ENCODE peak calls at places on chromosomes 6 and 20, in seven cellular contexts. One of them, this sample, is unnamed. For H3K9me3, the result is how much of the 10 kb centered on the place peaks cover.

GRCh38 chr20:25085756-25086495 is 4.0 kb upstream of the VSX1 start:
- DNase-seq in GM12878: no peak
- DNase-seq in cardiac muscle cell: no peak
- DNase-seq in lower lobe of right lung: no peak
- DNase-seq in Peyer's patch: peak
- DNase-seq in colonic mucosa: no peak
- DNase-seq in fibroblast of lung: no peak
- DNase-seq in this sample: no peak

GRCh38 chr6:166496460-166496859 is 90.0 kb downstream of the RAMACL start:
- DNase-seq in GM12878: no peak
- DNase-seq in cardiac muscle cell: no peak
- DNase-seq in lower lobe of right lung: no peak
- DNase-seq in Peyer's patch: no peak
- DNase-seq in colonic mucosa: no peak
- DNase-seq in fibroblast of lung: no peak
- DNase-seq in this sample: no peak

GRCh38 chr20:760751-761417 is 7.4 kb downstream of the SLC52A3 start:
- DNase-seq in GM12878: no peak
- DNase-seq in cardiac muscle cell: peak
- DNase-seq in lower lobe of right lung: peak
- DNase-seq in Peyer's patch: no peak
- DNase-seq in colonic mucosa: no peak
- DNase-seq in fibroblast of lung: peak
- DNase-seq in this sample: no peak

GRCh38 chr20:1987826-1988225 is 6.0 kb downstream of the PDYN start:
- DNase-seq in GM12878: no peak
- DNase-seq in cardiac muscle cell: peak
- DNase-seq in lower lobe of right lung: no peak
- DNase-seq in Peyer's patch: no peak
- DNase-seq in colonic mucosa: no peak
- DNase-seq in fibroblast of lung: peak
- DNase-seq in this sample: no peak

GRCh38 chr6:120354452-120355098 is 979.7 kb downstream of the TBC1D32 start:
- DNase-seq in GM12878: peak
- DNase-seq in cardiac muscle cell: no peak
- DNase-seq in lower lobe of right lung: no peak
- DNase-seq in Peyer's patch: no peak
- DNase-seq in colonic mucosa: no peak
- DNase-seq in fibroblast of lung: peak
- DNase-seq in this sample: no peak

GRCh38 chr20:24411452-24412216 is 57.8 kb upstream of the SYNDIG1 start:
- DNase-seq in GM12878: no peak
- DNase-seq in cardiac muscle cell: no peak
- DNase-seq in lower lobe of right lung: no peak
- DNase-seq in Peyer's patch: no peak
- DNase-seq in colonic mucosa: no peak
- DNase-seq in fibroblast of lung: no peak
- DNase-seq in this sample: no peak

GRCh38 chr20:50267041-50267865 is 76.6 kb downstream of the CEBPB start:
- DNase-seq in GM12878: no peak
- DNase-seq in cardiac muscle cell: peak
- DNase-seq in lower lobe of right lung: peak
- DNase-seq in Peyer's patch: no peak
- DNase-seq in colonic mucosa: peak
- DNase-seq in fibroblast of lung: peak
- DNase-seq in this sample: no peak

GRCh38 chr20:635028-635427 is 18.0 kb downstream of the SRXN1 start:
- DNase-seq in GM12878: no peak
- DNase-seq in cardiac muscle cell: no peak
- DNase-seq in lower lobe of right lung: no peak
- DNase-seq in Peyer's patch: no peak
- DNase-seq in colonic mucosa: no peak
- DNase-seq in fibroblast of lung: no peak
- DNase-seq in this sample: no peak

GRCh38 chr6:21295846-21296245 is 297.7 kb upstream of the SOX4 start:
- DNase-seq in GM12878: no peak
- DNase-seq in cardiac muscle cell: no peak
- DNase-seq in lower lobe of right lung: no peak
- DNase-seq in Peyer's patch: no peak
- DNase-seq in colonic mucosa: no peak
- DNase-seq in fibroblast of lung: no peak
- DNase-seq in this sample: no peak

GRCh38 chr6:29943053-29943966 is 978 bp downstream of the HLA-A start:
- DNase-seq in GM12878: no peak
- DNase-seq in cardiac muscle cell: no peak
- DNase-seq in lower lobe of right lung: peak
- DNase-seq in Peyer's patch: peak
- DNase-seq in colonic mucosa: no peak
- DNase-seq in fibroblast of lung: no peak
- DNase-seq in this sample: no peak

GRCh38 chr20:23602261-23602660 is 3.5 kb downstream of the CST9 start:
- DNase-seq in GM12878: no peak
- DNase-seq in cardiac muscle cell: no peak
- DNase-seq in lower lobe of right lung: no peak
- DNase-seq in Peyer's patch: no peak
- DNase-seq in colonic mucosa: no peak
- DNase-seq in fibroblast of lung: no peak
- DNase-seq in this sample: no peak

GRCh38 chr6:36263390-36263789 is 6.5 kb upstream of the PNPLA1 start:
- DNase-seq in GM12878: no peak
- DNase-seq in cardiac muscle cell: no peak
- DNase-seq in lower lobe of right lung: no peak
- DNase-seq in Peyer's patch: no peak
- DNase-seq in colonic mucosa: no peak
- DNase-seq in fibroblast of lung: no peak
- DNase-seq in this sample: no peak

GRCh38 chr20:52482049-52482448 is 290.5 kb upstream of the ZFP64 start:
- DNase-seq in GM12878: no peak
- DNase-seq in cardiac muscle cell: no peak
- DNase-seq in lower lobe of right lung: no peak
- DNase-seq in Peyer's patch: no peak
- DNase-seq in colonic mucosa: no peak
- DNase-seq in fibroblast of lung: no peak
- DNase-seq in this sample: no peak

GRCh38 chr6:55388161-55388560 is 60.9 kb downstream of the GFRAL start:
- DNase-seq in GM12878: no peak
- DNase-seq in cardiac muscle cell: no peak
- DNase-seq in lower lobe of right lung: no peak
- DNase-seq in Peyer's patch: no peak
- DNase-seq in colonic mucosa: no peak
- DNase-seq in fibroblast of lung: no peak
- DNase-seq in this sample: no peak

GRCh38 chr20:46144626-46145025 is 26.5 kb downstream of the CD40 start:
- DNase-seq in GM12878: no peak
- DNase-seq in cardiac muscle cell: no peak
- DNase-seq in lower lobe of right lung: no peak
- DNase-seq in Peyer's patch: no peak
- DNase-seq in colonic mucosa: no peak
- DNase-seq in fibroblast of lung: no peak
- DNase-seq in this sample: no peak

GRCh38 chr20:4170621-4171537 is 155.5 kb upstream of the RNF24 start:
- DNase-seq in GM12878: no peak
- DNase-seq in cardiac muscle cell: peak
- DNase-seq in lower lobe of right lung: no peak
- DNase-seq in Peyer's patch: no peak
- DNase-seq in colonic mucosa: no peak
- DNase-seq in fibroblast of lung: no peak
- DNase-seq in this sample: no peak

GRCh38 chr6:149340200-149340599 is 22.7 kb downstream of the TAB2 start:
- DNase-seq in GM12878: no peak
- DNase-seq in cardiac muscle cell: no peak
- DNase-seq in lower lobe of right lung: no peak
- DNase-seq in Peyer's patch: no peak
- DNase-seq in colonic mucosa: no peak
- DNase-seq in fibroblast of lung: no peak
- DNase-seq in this sample: no peak

GRCh38 chr6:34696189-34696738 is 303 bp downstream of the ILRUN start:
- DNase-seq in GM12878: no peak
- DNase-seq in cardiac muscle cell: peak
- DNase-seq in lower lobe of right lung: peak
- DNase-seq in Peyer's patch: no peak
- DNase-seq in colonic mucosa: no peak
- DNase-seq in fibroblast of lung: peak
- DNase-seq in this sample: no peak

GRCh38 chr6:166623318-166623717 is 3.7 kb downstream of the RPS6KA2 start:
- DNase-seq in GM12878: no peak
- DNase-seq in cardiac muscle cell: peak
- DNase-seq in lower lobe of right lung: no peak
- DNase-seq in Peyer's patch: no peak
- DNase-seq in colonic mucosa: no peak
- DNase-seq in fibroblast of lung: peak
- DNase-seq in this sample: no peak

DNA sequence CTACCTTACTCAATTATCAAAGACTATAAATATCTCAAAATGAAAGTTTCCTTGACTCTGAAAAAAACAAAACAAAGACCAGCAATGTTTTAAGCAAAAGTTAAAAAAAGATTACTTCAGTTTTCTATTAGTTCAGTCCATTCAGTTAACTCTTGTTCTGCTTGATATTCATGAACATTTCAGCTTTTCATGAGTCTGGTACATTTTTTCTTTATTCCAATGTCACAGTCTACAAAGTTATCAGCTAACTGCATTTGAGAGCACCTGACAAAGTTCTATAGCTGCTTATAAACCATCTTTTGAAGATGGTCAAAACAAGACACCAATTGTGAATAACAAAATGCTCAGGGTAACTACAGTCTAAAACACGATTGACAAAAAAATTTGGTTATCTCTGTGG is 156.1 kb upstream of the NOX3 start:
- DNase-seq in GM12878: no peak
- DNase-seq in cardiac muscle cell: no peak
- DNase-seq in lower lobe of right lung: no peak
- DNase-seq in Peyer's patch: no peak
- DNase-seq in colonic mucosa: no peak
- DNase-seq in fibroblast of lung: no peak
- DNase-seq in this sample: no peak
- H3K9me3 ChIP-seq in GM12878: under half
- H3K9me3 ChIP-seq in cardiac muscle cell: under half
- H3K9me3 ChIP-seq in lower lobe of right lung: under half
- H3K9me3 ChIP-seq in Peyer's patch: under half
- H3K9me3 ChIP-seq in colonic mucosa: under half
- H3K9me3 ChIP-seq in fibroblast of lung: under half
- H3K9me3 ChIP-seq in this sample: under half

GRCh38 chr6:63963756-63964315 is 328.2 kb downstream of the PHF3 start:
- DNase-seq in GM12878: no peak
- DNase-seq in cardiac muscle cell: peak
- DNase-seq in lower lobe of right lung: no peak
- DNase-seq in Peyer's patch: no peak
- DNase-seq in colonic mucosa: no peak
- DNase-seq in fibroblast of lung: no peak
- DNase-seq in this sample: no peak
- H3K9me3 ChIP-seq in GM12878: under half
- H3K9me3 ChIP-seq in cardiac muscle cell: under half
- H3K9me3 ChIP-seq in lower lobe of right lung: under half
- H3K9me3 ChIP-seq in Peyer's patch: under half
- H3K9me3 ChIP-seq in colonic mucosa: under half
- H3K9me3 ChIP-seq in fibroblast of lung: under half
- H3K9me3 ChIP-seq in this sample: under half

GRCh38 chr6:67884442-67884841 is 750.6 kb upstream of the ADGRB3 start:
- DNase-seq in GM12878: no peak
- DNase-seq in cardiac muscle cell: no peak
- DNase-seq in lower lobe of right lung: no peak
- DNase-seq in Peyer's patch: no peak
- DNase-seq in colonic mucosa: no peak
- DNase-seq in fibroblast of lung: no peak
- DNase-seq in this sample: no peak

GRCh38 chr6:67883500-67884366 is 751.3 kb upstream of the ADGRB3 start:
- DNase-seq in GM12878: no peak
- DNase-seq in cardiac muscle cell: no peak
- DNase-seq in lower lobe of right lung: no peak
- DNase-seq in Peyer's patch: no peak
- DNase-seq in colonic mucosa: no peak
- DNase-seq in fibroblast of lung: no peak
- DNase-seq in this sample: no peak

GRCh38 chr6:67881706-67882065 is 753.4 kb upstream of the ADGRB3 start:
- DNase-seq in GM12878: no peak
- DNase-seq in cardiac muscle cell: no peak
- DNase-seq in lower lobe of right lung: no peak
- DNase-seq in Peyer's patch: no peak
- DNase-seq in colonic mucosa: no peak
- DNase-seq in fibroblast of lung: no peak
- DNase-seq in this sample: no peak

GRCh38 chr6:67882436-67883311 is 752.4 kb upstream of the ADGRB3 start:
- DNase-seq in GM12878: no peak
- DNase-seq in cardiac muscle cell: no peak
- DNase-seq in lower lobe of right lung: no peak
- DNase-seq in Peyer's patch: no peak
- DNase-seq in colonic mucosa: no peak
- DNase-seq in fibroblast of lung: no peak
- DNase-seq in this sample: no peak

GRCh38 chr6:67880939-67881705 is 754.0 kb upstream of the ADGRB3 start:
- DNase-seq in GM12878: no peak
- DNase-seq in cardiac muscle cell: peak
- DNase-seq in lower lobe of right lung: no peak
- DNase-seq in Peyer's patch: no peak
- DNase-seq in colonic mucosa: no peak
- DNase-seq in fibroblast of lung: peak
- DNase-seq in this sample: no peak
- H3K9me3 ChIP-seq in GM12878: under half
- H3K9me3 ChIP-seq in cardiac muscle cell: under half
- H3K9me3 ChIP-seq in lower lobe of right lung: under half
- H3K9me3 ChIP-seq in Peyer's patch: under half
- H3K9me3 ChIP-seq in colonic mucosa: under half
- H3K9me3 ChIP-seq in fibroblast of lung: under half
- H3K9me3 ChIP-seq in this sample: under half

DNA sequence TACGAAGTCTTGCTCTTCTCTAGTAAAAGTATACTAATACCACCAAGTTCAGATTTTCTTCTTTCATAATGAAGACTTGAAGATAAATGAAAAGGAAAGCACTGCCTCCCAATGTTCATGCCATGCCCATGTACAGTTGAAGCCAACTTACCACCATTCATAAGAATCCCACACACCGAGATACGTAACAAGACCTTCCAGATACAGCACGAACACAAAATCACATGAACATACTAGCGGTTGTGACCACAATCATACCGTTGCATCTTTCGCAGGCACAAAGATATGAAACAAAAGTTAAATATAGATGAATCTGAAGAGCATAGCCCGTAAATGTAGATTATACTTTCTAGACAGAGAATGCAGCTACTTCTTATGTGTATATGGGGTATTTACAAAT is 412.5 kb downstream of the CBLN4 start:
- DNase-seq in GM12878: no peak
- DNase-seq in cardiac muscle cell: no peak
- DNase-seq in lower lobe of right lung: no peak
- DNase-seq in Peyer's patch: no peak
- DNase-seq in colonic mucosa: no peak
- DNase-seq in fibroblast of lung: no peak
- DNase-seq in this sample: no peak
- H3K9me3 ChIP-seq in GM12878: under half
- H3K9me3 ChIP-seq in cardiac muscle cell: under half
- H3K9me3 ChIP-seq in lower lobe of right lung: under half
- H3K9me3 ChIP-seq in Peyer's patch: under half
- H3K9me3 ChIP-seq in colonic mucosa: under half
- H3K9me3 ChIP-seq in fibroblast of lung: under half
- H3K9me3 ChIP-seq in this sample: under half

GRCh38 chr6:167669870-167670802 is 156.6 kb upstream of the AFDN start:
- DNase-seq in GM12878: no peak
- DNase-seq in cardiac muscle cell: no peak
- DNase-seq in lower lobe of right lung: no peak
- DNase-seq in Peyer's patch: no peak
- DNase-seq in colonic mucosa: no peak
- DNase-seq in fibroblast of lung: no peak
- DNase-seq in this sample: no peak
- H3K9me3 ChIP-seq in GM12878: under half
- H3K9me3 ChIP-seq in cardiac muscle cell: under half
- H3K9me3 ChIP-seq in lower lobe of right lung: under half
- H3K9me3 ChIP-seq in Peyer's patch: under half
- H3K9me3 ChIP-seq in colonic mucosa: under half
- H3K9me3 ChIP-seq in fibroblast of lung: under half
- H3K9me3 ChIP-seq in this sample: under half